ENCODE peak calls at places on chromosomes 6 and 20, in ten cellular contexts. J is HCEC 1CT; N is H9; O is hippocampal formation; S is NCI-H2171 treated with DMSO at 0.1 percent for 48 hours; M is activated T-helper 1 cell treated with anti-CD3 and anti-CD28 coated beads, Interleukin-2, amount 50 U/mL, for 16 hours; T is MG63; F is PC-3; Q is dorsolateral prefrontal cortex; W is omental fat pad. E is an unnamed sample.

GRCh38 chr6:149855040-149855654 is 9.0 kb downstream of the LRP11 start:
- DNase-seq in J (peak), N (no peak), O (no peak), S (no peak), M (no peak), T (peak), F (peak), Q (no peak), W (no peak), E (no peak)

GRCh38 chr20:62997626-62998025 is 9.1 kb downstream of the BHLHE23 start:
- DNase-seq in J (no peak), N (no peak), O (no peak), S (no peak), M (no peak), T (no peak), F (no peak), Q (no peak), W (no peak), E (no peak)

GRCh38 chr6:130517444-130517931 is 151.7 kb downstream of the TMEM200A start:
- DNase-seq in J (peak), N (no peak), O (no peak), S (no peak), M (no peak), T (no peak), F (peak), Q (no peak), W (no peak), E (no peak)

GRCh38 chr6:106858653-106859092 is 115.9 kb downstream of the CD24 start:
- DNase-seq in J (peak), N (no peak), O (no peak), S (no peak), M (no peak), T (peak), F (peak), Q (no peak), W (no peak), E (no peak)

GRCh38 chr6:27642744-27643456 is 170.0 kb upstream of the ZNF184 start:
- DNase-seq in J (no peak), N (no peak), O (no peak), S (no peak), M (no peak), T (peak), F (no peak), Q (no peak), W (no peak), E (no peak)

GRCh38 chr6:168584251-168584650 is 143.3 kb downstream of the SMOC2 start:
- DNase-seq in J (no peak), N (no peak), O (no peak), S (no peak), M (no peak), T (no peak), F (no peak), Q (no peak), W (no peak), E (no peak)

GRCh38 chr6:125533710-125534397 is 215.6 kb upstream of the HEY2 start:
- DNase-seq in J (no peak), N (peak), O (no peak), S (no peak), M (no peak), T (no peak), F (no peak), Q (no peak), W (no peak), E (no peak)

GRCh38 chr6:6746334-6746969 is 157.9 kb downstream of the LY86 start:
- DNase-seq in J (no peak), N (no peak), O (no peak), S (no peak), M (no peak), T (no peak), F (no peak), Q (no peak), W (no peak), E (no peak)

GRCh38 chr6:47836639-47837038 is 54.8 kb downstream of the OPN5 start:
- DNase-seq in J (no peak), N (no peak), O (no peak), S (no peak), M (no peak), T (no peak), F (peak), Q (no peak), W (no peak), E (no peak)

GRCh38 chr6:147167009-147167408 is 37.2 kb upstream of the STXBP5 start:
- DNase-seq in J (peak), N (no peak), O (no peak), S (no peak), M (no peak), T (no peak), F (peak), Q (no peak), W (no peak), E (no peak)

GRCh38 chr6:11055127-11055627 is 11.1 kb upstream of the ELOVL2 start:
- DNase-seq in J (peak), N (no peak), O (no peak), S (no peak), M (no peak), T (no peak), F (no peak), Q (no peak), W (no peak), E (no peak)

GRCh38 chr6:37698264-37699137 is 818 bp upstream of the MDGA1 start:
- DNase-seq in J (peak), N (peak), O (peak), S (peak), M (peak), T (peak), F (peak), Q (no peak), W (no peak), E (peak)

GRCh38 chr6:166436195-166437139 is 53.7 kb upstream of the MPC1 start:
- DNase-seq in J (no peak), N (no peak), O (no peak), S (no peak), M (no peak), T (no peak), F (no peak), Q (no peak), W (no peak), E (no peak)

GRCh38 chr6:8481727-8482126 is 46.4 kb upstream of the SLC35B3 start:
- DNase-seq in J (no peak), N (no peak), O (no peak), S (peak), M (no peak), T (no peak), F (peak), Q (no peak), W (no peak), E (no peak)

GRCh38 chr6:150189176-150189575 is 46.3 kb downstream of the PPP1R14C start:
- DNase-seq in J (no peak), N (no peak), O (no peak), S (peak), M (no peak), T (no peak), F (no peak), Q (no peak), W (no peak), E (no peak)

GRCh38 chr20:62710886-62711702 is 2.5 kb downstream of the NTSR1 start:
- DNase-seq in J (no peak), N (no peak), O (no peak), S (no peak), M (no peak), T (no peak), F (peak), Q (no peak), W (no peak), E (no peak)

GRCh38 chr6:116564296-116564695 is 7.0 kb upstream of the RWDD1 start:
- DNase-seq in J (no peak), N (no peak), O (no peak), S (no peak), M (no peak), T (no peak), F (no peak), Q (no peak), W (no peak), E (no peak)

E was measured in D721Med.